ENCODE peak calls at places on chromosomes 13 and 19, in nine cellular contexts. Z, S, R, U, O, W, J, B and E are unnamed samples. For H3K4me1 and H3K27me3, the result is how much of the 10 kb centered on the place peaks cover.

GRCh38 chr19:19459707-19460251 is 54.3 kb downstream of the GATAD2A start:
- DNase-seq in R (no peak), U (no peak), O (no peak), Z (no peak), S (no peak), B (no peak), W (no peak), J (peak), E (no peak)

GRCh38 chr19:44277331-44277730 is 17.6 kb downstream of the ZNF233 start:
- DNase-seq in S (no peak), O (no peak), W (no peak), U (no peak), Z (no peak), B (no peak), R (no peak), J (no peak), E (no peak)

GRCh38 chr13:109243311-109243951 is 543.0 kb downstream of the IRS2 start:
- DNase-seq in B (no peak), J (no peak), W (peak), Z (peak), U (no peak), S (no peak), O (no peak), R (no peak), E (no peak)

GRCh38 chr13:108728370-108728769 is 99.0 kb downstream of the MYO16 start:
- DNase-seq in S (no peak), Z (peak), R (no peak), O (peak), B (no peak), W (peak), U (no peak), J (no peak), E (no peak)

GRCh38 chr19:53873451-53874383 is 6.0 kb downstream of the MYADM start:
- DNase-seq in Z (no peak), B (no peak), S (no peak), R (no peak), J (no peak), U (no peak), W (no peak), O (no peak), E (no peak)

GRCh38 chr13:68078874-68079273 is 848.7 kb upstream of the PCDH9 start:
- DNase-seq in R (no peak), Z (no peak), W (no peak), O (no peak), U (no peak), S (no peak), B (no peak), J (no peak), E (no peak)

GRCh38 chr19:30113182-30113581 is 171.1 kb downstream of the URI1 start:
- DNase-seq in U (no peak), W (no peak), R (no peak), O (no peak), J (no peak), B (no peak), S (no peak), Z (no peak), E (no peak)

GRCh38 chr19:881385-882071 is 11.5 kb downstream of the MED16 start:
- DNase-seq in B (no peak), Z (no peak), J (no peak), S (no peak), O (no peak), R (no peak), U (no peak), W (no peak), E (no peak)

GRCh38 chr13:104854007-104854406 is 1681.5 kb downstream of the EFNB2 start:
- DNase-seq in B (no peak), O (no peak), S (no peak), W (no peak), J (no peak), U (no peak), Z (no peak), R (no peak), E (no peak)

GRCh38 chr13:51315658-51316057 is 23.8 kb upstream of the SERPINE3 start:
- DNase-seq in S (no peak), O (no peak), B (no peak), U (no peak), R (no peak), W (no peak), J (no peak), Z (no peak), E (no peak)

GRCh38 chr19:49071860-49072547 is 495 bp downstream of the KCNA7 start:
- DNase-seq in R (no peak), S (no peak), W (peak), Z (peak), U (no peak), O (no peak), J (no peak), B (no peak), E (no peak)

GRCh38 chr13:31261241-31261640 is 61.5 kb downstream of the B3GLCT start:
- DNase-seq in U (no peak), S (no peak), W (peak), J (no peak), O (no peak), R (no peak), Z (no peak), B (no peak), E (no peak)

GRCh38 chr13:99969934-99970760 is 1.4 kb downstream of the ZIC5 start:
- DNase-seq in S (no peak), J (no peak), R (no peak), O (no peak), W (peak), Z (peak), U (no peak), B (no peak), E (peak)

GRCh38 chr19:35347171-35347929 is at the start of gene FFAR1:
- DNase-seq in S (no peak), U (peak), W (no peak), R (peak), J (peak), Z (no peak), O (no peak), B (peak), E (no peak)

GRCh38 chr13:39144941-39145533 is 106.8 kb downstream of the NHLRC3 start:
- DNase-seq in W (peak), J (no peak), R (peak), Z (peak), S (no peak), U (no peak), O (peak), B (peak), E (peak)

GRCh38 chr13:25489238-25489637 is 117.5 kb downstream of the ATP8A2 start:
- DNase-seq in B (no peak), W (peak), J (no peak), U (no peak), S (no peak), O (no peak), R (no peak), Z (no peak), E (no peak)

GRCh38 chr13:34942732-34943674 is 933 bp downstream of the NBEA start:
- DNase-seq in Z (peak), U (peak), S (no peak), J (peak), W (peak), B (no peak), O (no peak), R (peak), E (peak)

GRCh38 chr13:114020750-114021463 is 47.0 kb upstream of the C13orf46 start:
- DNase-seq in R (no peak), B (no peak), U (no peak), S (no peak), O (no peak), J (peak), Z (no peak), W (no peak), E (no peak)

GRCh38 chr13:113647351-113648217 is 10.4 kb downstream of the ATP4B start:
- DNase-seq in S (peak), Z (no peak), R (peak), U (peak), O (no peak), J (no peak), B (peak), W (no peak), E (no peak)

GRCh38 chr19:3833578-3834348 is 35.1 kb downstream of the ZFR2 start:
- DNase-seq in W (no peak), Z (no peak), U (no peak), O (no peak), J (no peak), S (no peak), B (no peak), R (no peak), E (no peak)

GRCh38 chr19:18478545-18479311 is 40.8 kb upstream of the ISYNA1 start:
- DNase-seq in U (no peak), J (peak), O (no peak), R (peak), W (peak), B (peak), S (peak), Z (no peak), E (no peak)

GRCh38 chr19:38676878-38677646 is 29.6 kb downstream of the ACTN4 start:
- DNase-seq in U (no peak), R (no peak), J (no peak), Z (no peak), O (no peak), S (no peak), W (no peak), B (no peak), E (no peak)

GRCh38 chr19:38676023-38676877 is 28.8 kb downstream of the ACTN4 start:
- DNase-seq in J (no peak), B (no peak), O (no peak), U (no peak), Z (no peak), S (no peak), W (no peak), R (peak), E (no peak)

GRCh38 chr19:38679839-38680238 is 32.4 kb downstream of the ACTN4 start:
- DNase-seq in S (no peak), W (no peak), J (no peak), B (no peak), Z (no peak), U (no peak), O (no peak), R (no peak), E (no peak)

GRCh38 chr19:38678891-38679494 is 31.5 kb downstream of the ACTN4 start:
- DNase-seq in B (no peak), U (peak), R (no peak), S (no peak), J (no peak), O (no peak), Z (no peak), W (no peak), E (no peak)

GRCh38 chr19:38678217-38678890 is 30.9 kb downstream of the ACTN4 start:
- DNase-seq in J (no peak), S (no peak), Z (no peak), O (no peak), U (peak), B (no peak), R (no peak), W (no peak), E (no peak)
- H3K4me1 ChIP-seq in J (under half), S (under half), Z (under half), O (under half), U (half or more), B (half or more), R (under half), W (under half), E (under half)

GRCh38 chr19:55712804-55713631 is 25.2 kb downstream of the NLRP9 start:
- DNase-seq in B (no peak), Z (no peak), O (no peak), U (no peak), R (no peak), W (no peak), S (no peak), J (no peak), E (no peak)

GRCh38 chr19:55720214-55720746 is 17.9 kb downstream of the NLRP9 start:
- DNase-seq in O (no peak), W (no peak), J (no peak), Z (no peak), R (no peak), U (no peak), S (no peak), B (no peak), E (no peak)

GRCh38 chr19:55720801-55721200 is 17.4 kb downstream of the NLRP9 start:
- DNase-seq in J (no peak), R (no peak), W (no peak), B (no peak), Z (no peak), U (no peak), O (no peak), S (no peak), E (no peak)

GRCh38 chr19:55717251-55717650 is 21.0 kb downstream of the NLRP9 start:
- DNase-seq in U (no peak), Z (no peak), W (no peak), O (no peak), R (no peak), J (no peak), B (no peak), S (no peak), E (no peak)

DNA sequence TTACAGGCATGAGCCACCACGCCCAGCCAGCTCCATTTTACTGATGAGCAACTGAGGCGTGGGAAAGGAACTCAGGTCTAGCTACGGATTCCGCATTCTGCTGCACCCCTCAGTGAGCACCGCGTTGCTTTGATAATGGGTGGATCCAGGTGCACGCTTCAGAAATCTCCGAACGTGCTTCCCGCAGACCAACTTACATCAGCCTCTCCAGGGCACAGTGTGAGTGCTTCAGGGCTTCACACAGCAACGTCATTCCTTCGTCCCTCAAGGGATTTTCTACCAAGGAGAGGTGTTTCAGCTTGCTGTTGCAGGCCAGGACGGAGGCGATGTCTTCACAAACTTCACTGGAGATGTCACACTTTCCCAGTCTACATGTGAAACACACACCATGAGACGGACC is 21.7 kb downstream of the NLRP9 start:
- DNase-seq in U (no peak), B (no peak), O (no peak), J (no peak), Z (no peak), R (no peak), S (no peak), W (no peak), E (no peak)
- H3K27me3 ChIP-seq in U (under half), B (under half), O (under half), J (under half), Z (under half), R (under half), S (under half), W (under half), E (under half)

DNA sequence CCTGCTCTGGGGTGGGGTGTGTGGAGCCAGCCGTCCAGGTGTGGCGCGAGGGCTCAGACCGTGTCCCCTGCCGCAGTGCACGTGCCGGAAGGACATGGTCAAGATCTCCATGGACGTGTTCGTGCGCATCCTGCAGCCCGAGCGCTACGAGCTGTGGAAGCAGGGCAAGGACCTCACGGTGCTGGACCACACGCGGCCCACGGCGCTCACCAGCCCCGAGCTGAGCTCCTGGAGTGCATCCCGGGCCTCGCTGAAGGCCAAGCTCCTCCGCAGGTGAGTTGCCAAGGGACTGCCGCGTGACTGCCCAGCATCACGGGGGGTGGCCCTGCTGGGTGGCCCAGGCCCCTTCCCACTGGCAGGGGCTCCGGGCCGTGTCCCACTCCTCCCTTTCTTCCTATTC is 141.6 kb downstream of the KDM4B start:
- DNase-seq in B (no peak), W (no peak), U (no peak), R (no peak), S (no peak), J (no peak), O (no peak), Z (no peak), E (no peak)
- H3K4me1 ChIP-seq in B (under half), W (under half), U (under half), R (under half), S (under half), J (under half), O (half or more), Z (under half), E (under half)

DNA sequence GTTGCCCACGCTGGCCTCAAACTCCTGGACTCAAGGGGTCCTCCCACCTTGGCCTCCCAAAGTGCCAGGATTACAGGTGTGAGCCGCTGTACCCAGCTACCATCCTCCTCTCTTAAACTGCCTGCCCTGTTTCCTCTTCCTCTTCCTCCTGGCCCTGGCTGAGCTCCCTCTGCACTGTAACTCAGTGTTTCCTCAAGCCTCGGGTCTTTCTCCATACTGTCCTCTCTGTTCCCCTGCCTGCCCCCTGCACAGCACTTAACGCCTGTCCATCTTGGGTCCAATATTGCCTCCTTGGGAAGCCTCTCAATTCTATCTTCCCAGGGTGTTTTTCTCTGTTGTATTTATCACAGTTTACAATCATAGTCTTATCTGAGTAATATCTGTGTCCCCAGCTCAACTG is 6.1 kb downstream of the LIPE start:
- DNase-seq in W (no peak), J (no peak), U (no peak), Z (no peak), B (no peak), S (no peak), O (no peak), R (no peak), E (no peak)
- H3K27me3 ChIP-seq in W (under half), J (under half), U (under half), Z (under half), B (under half), S (under half), O (half or more), R (under half), E (under half)

GRCh38 chr19:7355871-7356270 is 7.1 kb downstream of the ARHGEF18 start:
- DNase-seq in B (no peak), J (no peak), O (no peak), R (no peak), W (no peak), Z (no peak), S (no peak), U (peak), E (no peak)
- H3K4me1 ChIP-seq in B (under half), J (under half), O (under half), R (under half), W (under half), Z (under half), S (under half), U (under half), E (under half)